ENCODE peak calls at places on chromosome 1, in four cellular contexts. S is HepG2, F is H1, W is GM12878. P is an unnamed sample.
A peak's percentile ranks its signal among the peaks of the same experiment; 100 is the strongest.

GRCh38 chr1:85313888-85314696 is 37.7 kb upstream of the BCL10 start:
- DNase-seq in S (no peak), F (no peak), W (no peak), P (no peak)

GRCh38 chr1:23736437-23737134 is 6.7 kb upstream of the ELOA start:
- DNase-seq in S (no peak), F (no peak), W (no peak), P (no peak)

GRCh38 chr1:108563808-108564207 is 3.9 kb downstream of the EEIG2 start:
- DNase-seq in S (no peak), F (no peak), W (no peak), P (no peak)

GRCh38 chr1:232192781-232193450 is 437.0 kb downstream of the SIPA1L2 start:
- DNase-seq in S (no peak), F (no peak), W (no peak), P (no peak)

GRCh38 chr1:27981146-27981545 is 21.4 kb downstream of the XKR8 start:
- DNase-seq in S (no peak), F (no peak), W (no peak), P (no peak)

GRCh38 chr1:156114919-156115513 is 505 bp downstream of the LMNA start:
- DNase-seq in S (no peak), F (peak; percentile 79), W (no peak), P (peak; percentile 55)

GRCh38 chr1:72357411-72357810 is 75.1 kb upstream of the NEGR1 start:
- DNase-seq in S (no peak), F (no peak), W (no peak), P (no peak)

GRCh38 chr1:64598100-64598571 is 128.2 kb downstream of the CACHD1 start:
- DNase-seq in S (no peak), F (no peak), W (no peak), P (no peak)

GRCh38 chr1:206805357-206805756 is 33.1 kb upstream of the IL10 start:
- DNase-seq in S (no peak), F (no peak), W (no peak), P (no peak)

GRCh38 chr1:228370439-228370940 is 36.1 kb downstream of the TRIM11 start:
- DNase-seq in S (no peak), F (no peak), W (no peak), P (no peak)

GRCh38 chr1:41485605-41486004 is 1.1 kb upstream of the EDN2 start:
- DNase-seq in S (no peak), F (no peak), W (no peak), P (no peak)

GRCh38 chr1:32962248-32962896 is 2.2 kb downstream of the RNF19B start:
- DNase-seq in S (no peak), F (no peak), W (peak; percentile 74), P (no peak)

GRCh38 chr1:182629674-182630073 is 25.5 kb upstream of the RGS16 start:
- DNase-seq in S (no peak), F (no peak), W (no peak), P (no peak)

GRCh38 chr1:81833722-81834121 is 33.0 kb downstream of the ADGRL2 start:
- DNase-seq in S (no peak), F (no peak), W (no peak), P (no peak)

GRCh38 chr1:196317535-196318522 is 290.4 kb downstream of the KCNT2 start:
- DNase-seq in S (peak; percentile 21), F (no peak), W (no peak), P (peak; percentile 35)

GRCh38 chr1:36133484-36133883 is 8.5 kb upstream of the COL8A2 start:
- DNase-seq in S (no peak), F (no peak), W (no peak), P (no peak)

GRCh38 chr1:237542525-237543418 is 347.9 kb downstream of the ZP4 start:
- DNase-seq in S (no peak), F (no peak), W (no peak), P (no peak)

GRCh38 chr1:41589395-41589794 is 104.9 kb upstream of the EDN2 start:
- DNase-seq in S (no peak), F (no peak), W (no peak), P (no peak)

DNA sequence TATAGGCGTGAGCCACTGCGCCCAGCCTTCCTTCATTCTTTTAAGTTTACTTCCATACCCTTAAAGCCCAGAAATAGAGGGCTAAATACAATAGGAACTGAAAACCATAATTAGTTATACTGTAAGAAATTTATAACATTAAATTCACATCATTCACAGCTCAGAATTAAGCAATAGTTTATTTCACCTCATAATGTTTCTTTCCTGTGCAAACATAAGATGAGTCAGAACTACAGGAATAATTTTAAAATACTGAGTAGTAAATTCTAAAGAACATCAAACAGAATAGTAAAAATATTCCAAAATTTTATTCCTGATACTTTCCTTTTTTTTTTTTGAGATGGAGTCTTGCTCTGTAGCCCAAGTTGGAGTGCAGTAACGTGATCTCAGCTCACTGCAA is 24.1 kb downstream of the POGZ start:
- DNase-seq in S (no peak), F (no peak), W (no peak), P (no peak)
- TF ChIP-seq SUZ12 in S (no peak), F (no peak), W (no peak), P (no peak)

GRCh38 chr1:165355221-165355976 is 1.1 kb downstream of the LMX1A start:
- DNase-seq in S (no peak), F (peak; percentile 69), W (no peak), P (no peak)
- TF ChIP-seq SP1 in S (no peak), F (no peak), W (no peak), P (no peak)

DNA sequence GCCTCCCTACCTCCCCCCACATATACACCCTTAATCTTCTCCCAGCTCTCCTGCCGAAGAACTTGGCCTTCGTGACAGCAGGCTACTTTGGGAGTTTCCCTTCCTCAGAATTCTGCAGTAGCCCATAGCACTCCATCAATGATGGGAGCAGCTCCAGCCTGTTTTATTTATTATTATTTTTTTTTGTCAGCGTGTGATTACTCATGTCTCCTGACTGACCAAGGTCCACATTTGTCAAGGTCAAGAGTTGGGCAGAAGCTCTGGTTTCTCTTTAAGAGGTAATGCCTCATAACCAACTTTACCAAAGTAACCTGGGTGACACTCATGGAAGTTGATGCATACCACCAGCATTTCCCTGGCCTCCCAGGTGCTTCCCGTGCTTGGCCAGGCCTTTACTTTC is 125.4 kb downstream of the ZZZ3 start:
- DNase-seq in S (no peak), F (no peak), W (no peak), P (no peak)
- TF ChIP-seq SUZ12 in S (no peak), F (no peak), W (no peak), P (no peak)

GRCh38 chr1:170731566-170732261 is 67.8 kb downstream of the PRRX1 start:
- DNase-seq in S (no peak), F (no peak), W (no peak), P (no peak)
- TF ChIP-seq SP1 in S (no peak), F (no peak), W (no peak), P (no peak)

GRCh38 chr1:226971765-226972164 is 31.7 kb downstream of the COQ8A start:
- DNase-seq in S (no peak), F (no peak), W (no peak), P (no peak)

GRCh38 chr1:226974544-226975258 is 34.6 kb downstream of the COQ8A start:
- DNase-seq in S (peak; percentile 83), F (no peak), W (no peak), P (no peak)

GRCh38 chr1:226972931-226973330 is 32.8 kb downstream of the COQ8A start:
- DNase-seq in S (no peak), F (no peak), W (no peak), P (no peak)

GRCh38 chr1:226973898-226974543 is 33.9 kb downstream of the COQ8A start:
- DNase-seq in S (peak; percentile 15), F (no peak), W (no peak), P (no peak)

DNA sequence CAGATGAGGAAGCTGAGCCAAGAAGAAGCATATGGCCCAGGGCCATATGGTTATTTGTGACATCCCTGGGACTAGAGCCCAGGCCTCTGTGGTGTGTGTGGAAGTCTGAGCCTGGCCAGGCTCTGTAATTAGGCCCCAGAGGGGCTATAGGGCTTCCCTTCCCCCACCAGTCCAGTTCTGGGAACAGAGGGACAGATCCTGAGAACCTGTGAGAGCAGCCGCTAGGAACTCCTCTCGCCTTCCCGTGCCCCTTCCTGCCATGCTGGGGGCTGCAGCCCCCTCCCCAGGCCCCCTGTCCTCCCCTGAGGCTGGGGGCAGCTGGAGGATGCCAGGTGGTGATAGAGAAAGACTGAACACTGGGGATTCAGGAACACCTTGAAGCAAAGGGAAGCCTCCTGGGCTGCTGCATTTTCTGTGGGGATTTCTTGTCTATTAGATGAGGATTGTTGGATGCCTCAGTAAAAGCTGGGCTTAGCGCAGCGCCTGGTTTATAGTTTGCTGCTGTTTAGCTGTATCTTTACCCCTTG is 33.3 kb downstream of the COQ8A start:
- DNase-seq in S (no peak), F (no peak), W (no peak), P (no peak)
- TF ChIP-seq SUZ12 in S (no peak), F (no peak), W (no peak), P (no peak)

DNA sequence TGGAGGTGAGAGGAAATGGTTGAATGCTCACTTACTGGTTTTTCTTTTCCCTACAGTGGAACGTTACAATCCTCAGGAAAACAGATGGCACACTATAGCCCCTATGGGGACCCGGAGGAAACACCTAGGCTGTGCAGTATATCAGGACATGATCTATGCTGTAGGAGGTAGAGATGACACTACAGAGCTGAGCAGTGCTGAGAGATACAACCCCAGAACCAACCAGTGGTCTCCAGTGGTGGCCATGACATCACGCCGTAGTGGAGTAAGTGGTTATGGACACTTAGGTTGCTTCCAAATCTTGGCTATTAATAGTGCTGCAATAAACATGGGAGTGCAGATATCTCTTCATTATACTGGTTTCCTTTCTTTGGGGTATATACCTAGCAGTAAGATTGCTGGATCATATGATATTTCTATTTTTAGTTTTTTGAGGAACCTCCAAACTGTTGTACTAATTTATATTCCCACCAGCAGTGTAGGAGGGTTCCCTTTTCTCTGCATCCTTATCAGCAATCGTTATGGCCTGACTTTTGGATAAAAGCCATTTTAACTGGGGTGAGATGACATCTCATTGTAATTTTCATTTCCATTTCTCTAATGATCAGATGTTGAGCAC is 48.8 kb upstream of the DARS2 start:
- DNase-seq in S (no peak), F (no peak), W (no peak), P (no peak)
- TF ChIP-seq SP1 in S (no peak), F (no peak), W (no peak), P (no peak)

DNA sequence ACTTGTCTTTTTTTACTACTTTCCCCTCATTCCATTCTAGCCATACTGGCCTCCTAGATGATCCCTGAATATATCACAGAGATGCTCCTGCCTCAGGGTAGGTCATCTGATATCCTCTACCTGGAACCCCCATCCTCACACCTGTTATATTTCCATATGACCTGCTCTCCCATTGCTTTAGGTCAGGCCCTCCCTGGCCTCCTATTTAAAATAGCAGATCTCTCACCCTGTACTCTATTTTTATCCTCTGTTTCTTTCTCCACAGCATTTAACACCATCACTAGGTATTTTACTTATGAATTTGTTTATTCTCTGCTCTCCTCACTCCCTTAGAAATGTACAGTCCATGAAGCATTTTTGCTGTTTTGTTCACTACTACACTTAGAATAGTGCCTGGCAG is 13.6 kb downstream of the PIK3R3 start:
- DNase-seq in S (no peak), F (no peak), W (no peak), P (no peak)
- TF ChIP-seq SUZ12 in S (no peak), F (no peak), W (no peak), P (no peak)

DNA sequence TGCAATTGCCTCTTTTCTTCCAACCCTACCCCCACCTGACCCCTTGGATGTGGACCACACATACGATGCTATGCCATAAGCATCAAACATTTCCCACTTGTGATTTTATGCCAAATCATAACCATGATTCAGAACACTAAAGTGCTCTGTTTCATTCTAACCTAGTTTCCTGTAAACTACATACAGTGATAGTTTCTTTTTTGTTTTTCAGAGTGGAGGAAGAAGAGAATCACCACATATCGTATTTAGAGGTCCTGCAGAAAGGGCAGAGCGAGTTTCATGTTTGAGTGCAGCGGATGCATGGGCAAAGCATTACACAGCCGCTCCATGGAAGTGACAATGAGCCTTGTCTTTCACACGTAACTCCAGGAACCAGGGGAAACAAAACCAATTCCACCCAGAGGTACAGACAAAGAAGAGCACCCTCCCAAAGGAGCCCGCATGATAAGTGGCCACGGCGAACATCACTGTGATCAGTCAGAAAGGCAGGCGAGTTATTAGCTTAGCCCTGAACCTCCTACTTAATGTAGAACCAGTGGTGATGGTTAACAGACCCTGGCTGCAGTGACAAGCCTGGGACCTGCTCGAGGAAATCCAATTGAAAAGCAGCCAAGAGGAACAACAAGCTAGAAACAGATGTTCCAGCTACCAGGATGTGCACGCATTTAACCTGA is 64.0 kb upstream of the ZNF281 start:
- DNase-seq in S (no peak), F (no peak), W (peak; percentile 57), P (no peak)
- TF ChIP-seq SP1 in S (no peak), F (no peak), W (no peak), P (no peak)